ENCODE peak calls at places on chromosome 17, in seven cellular contexts. One of them, this sample, is unnamed.

GRCh38 chr17:2361361-2361760 is 24.1 kb downstream of the SGSM2 start:
- DNase-seq in esophagus squamous epithelium: no peak
- DNase-seq in transverse colon: no peak
- DNase-seq in tibial nerve: no peak
- DNase-seq in uterus: no peak
- DNase-seq in ovary: peak
- DNase-seq in right lobe of liver: no peak
- DNase-seq in this sample: no peak

GRCh38 chr17:3923466-3924190 is 7.4 kb upstream of the P2RX1 start:
- DNase-seq in right lobe of liver: no peak
- DNase-seq in uterus: no peak
- DNase-seq in esophagus squamous epithelium: no peak
- DNase-seq in transverse colon: no peak
- DNase-seq in tibial nerve: no peak
- DNase-seq in ovary: no peak
- DNase-seq in this sample: no peak

GRCh38 chr17:73017653-73018052 is 74.8 kb downstream of the SLC39A11 start:
- DNase-seq in tibial nerve: no peak
- DNase-seq in transverse colon: no peak
- DNase-seq in ovary: no peak
- DNase-seq in esophagus squamous epithelium: no peak
- DNase-seq in right lobe of liver: no peak
- DNase-seq in uterus: no peak
- DNase-seq in this sample: no peak

GRCh38 chr17:38464251-38464722 is 36.0 kb downstream of the ARHGAP23 start:
- DNase-seq in esophagus squamous epithelium: no peak
- DNase-seq in right lobe of liver: peak
- DNase-seq in ovary: peak
- DNase-seq in transverse colon: no peak
- DNase-seq in uterus: peak
- DNase-seq in tibial nerve: peak
- DNase-seq in this sample: no peak

GRCh38 chr17:83125515-83126274 is 46.3 kb downstream of the METRNL start:
- DNase-seq in esophagus squamous epithelium: no peak
- DNase-seq in transverse colon: peak
- DNase-seq in uterus: no peak
- DNase-seq in right lobe of liver: peak
- DNase-seq in ovary: no peak
- DNase-seq in tibial nerve: peak
- DNase-seq in this sample: peak

GRCh38 chr17:16980813-16981731 is 9.2 kb upstream of the TNFRSF13B start:
- DNase-seq in ovary: no peak
- DNase-seq in esophagus squamous epithelium: no peak
- DNase-seq in tibial nerve: no peak
- DNase-seq in transverse colon: peak
- DNase-seq in right lobe of liver: no peak
- DNase-seq in uterus: no peak
- DNase-seq in this sample: no peak

GRCh38 chr17:74165811-74166365 is 37.6 kb upstream of the RPL38 start:
- DNase-seq in ovary: no peak
- DNase-seq in uterus: no peak
- DNase-seq in tibial nerve: no peak
- DNase-seq in transverse colon: no peak
- DNase-seq in right lobe of liver: no peak
- DNase-seq in esophagus squamous epithelium: no peak
- DNase-seq in this sample: no peak

GRCh38 chr17:6019959-6020358 is 50.2 kb upstream of the WSCD1 start:
- DNase-seq in tibial nerve: no peak
- DNase-seq in ovary: no peak
- DNase-seq in transverse colon: no peak
- DNase-seq in esophagus squamous epithelium: no peak
- DNase-seq in uterus: no peak
- DNase-seq in right lobe of liver: no peak
- DNase-seq in this sample: no peak

GRCh38 chr17:67637901-67638641 is 79.7 kb upstream of the NOL11 start:
- DNase-seq in right lobe of liver: no peak
- DNase-seq in uterus: no peak
- DNase-seq in ovary: peak
- DNase-seq in transverse colon: peak
- DNase-seq in tibial nerve: no peak
- DNase-seq in esophagus squamous epithelium: no peak
- DNase-seq in this sample: peak

GRCh38 chr17:7557147-7557764 is 1.3 kb upstream of the TNFSF13 start:
- DNase-seq in transverse colon: peak
- DNase-seq in right lobe of liver: no peak
- DNase-seq in ovary: peak
- DNase-seq in tibial nerve: no peak
- DNase-seq in uterus: no peak
- DNase-seq in esophagus squamous epithelium: no peak
- DNase-seq in this sample: no peak

GRCh38 chr17:7989781-7990655 is 12.4 kb upstream of the GUCY2D start:
- DNase-seq in esophagus squamous epithelium: peak
- DNase-seq in transverse colon: peak
- DNase-seq in right lobe of liver: peak
- DNase-seq in uterus: peak
- DNase-seq in ovary: peak
- DNase-seq in tibial nerve: peak
- DNase-seq in this sample: peak

GRCh38 chr17:73891001-73891400 is 246.8 kb upstream of the SDK2 start:
- DNase-seq in ovary: no peak
- DNase-seq in right lobe of liver: no peak
- DNase-seq in uterus: no peak
- DNase-seq in transverse colon: no peak
- DNase-seq in esophagus squamous epithelium: no peak
- DNase-seq in tibial nerve: no peak
- DNase-seq in this sample: no peak

GRCh38 chr17:31494259-31495048 is 103.0 kb downstream of the RAB11FIP4 start:
- DNase-seq in right lobe of liver: no peak
- DNase-seq in transverse colon: peak
- DNase-seq in ovary: no peak
- DNase-seq in esophagus squamous epithelium: no peak
- DNase-seq in tibial nerve: no peak
- DNase-seq in uterus: no peak
- DNase-seq in this sample: peak

GRCh38 chr17:5049314-5049819 is 14.1 kb upstream of the SLC52A1 start:
- DNase-seq in right lobe of liver: no peak
- DNase-seq in transverse colon: peak
- DNase-seq in tibial nerve: no peak
- DNase-seq in uterus: no peak
- DNase-seq in esophagus squamous epithelium: no peak
- DNase-seq in ovary: no peak
- DNase-seq in this sample: no peak

GRCh38 chr17:66971730-66972441 is 7.4 kb downstream of the CACNG4 start:
- DNase-seq in transverse colon: no peak
- DNase-seq in uterus: no peak
- DNase-seq in tibial nerve: no peak
- DNase-seq in ovary: no peak
- DNase-seq in esophagus squamous epithelium: no peak
- DNase-seq in right lobe of liver: no peak
- DNase-seq in this sample: no peak

GRCh38 chr17:76196675-76197074 is 43.6 kb downstream of the RNF157 start:
- DNase-seq in transverse colon: peak
- DNase-seq in right lobe of liver: peak
- DNase-seq in tibial nerve: peak
- DNase-seq in ovary: no peak
- DNase-seq in uterus: peak
- DNase-seq in esophagus squamous epithelium: no peak
- DNase-seq in this sample: peak

GRCh38 chr17:74514632-74515035 is 16.6 kb downstream of the CD300LB start:
- DNase-seq in transverse colon: no peak
- DNase-seq in ovary: no peak
- DNase-seq in right lobe of liver: no peak
- DNase-seq in tibial nerve: no peak
- DNase-seq in esophagus squamous epithelium: no peak
- DNase-seq in uterus: no peak
- DNase-seq in this sample: peak

GRCh38 chr17:37458805-37459204 is 30.9 kb upstream of the DUSP14 start:
- DNase-seq in esophagus squamous epithelium: no peak
- DNase-seq in ovary: no peak
- DNase-seq in right lobe of liver: no peak
- DNase-seq in uterus: no peak
- DNase-seq in tibial nerve: no peak
- DNase-seq in transverse colon: no peak
- DNase-seq in this sample: no peak

GRCh38 chr17:39791296-39791992 is 53.7 kb downstream of the GRB7 start:
- DNase-seq in tibial nerve: no peak
- DNase-seq in ovary: no peak
- DNase-seq in transverse colon: no peak
- DNase-seq in right lobe of liver: no peak
- DNase-seq in uterus: no peak
- DNase-seq in esophagus squamous epithelium: no peak
- DNase-seq in this sample: no peak

GRCh38 chr17:39793473-39793872 is 55.7 kb downstream of the GRB7 start:
- DNase-seq in transverse colon: no peak
- DNase-seq in uterus: no peak
- DNase-seq in tibial nerve: no peak
- DNase-seq in ovary: no peak
- DNase-seq in right lobe of liver: no peak
- DNase-seq in esophagus squamous epithelium: no peak
- DNase-seq in this sample: no peak

GRCh38 chr17:39792523-39793221 is 54.9 kb downstream of the GRB7 start:
- DNase-seq in uterus: no peak
- DNase-seq in transverse colon: no peak
- DNase-seq in esophagus squamous epithelium: no peak
- DNase-seq in right lobe of liver: no peak
- DNase-seq in tibial nerve: no peak
- DNase-seq in ovary: no peak
- DNase-seq in this sample: no peak

GRCh38 chr17:39799395-39799794 is 61.7 kb downstream of the GRB7 start:
- DNase-seq in right lobe of liver: no peak
- DNase-seq in uterus: no peak
- DNase-seq in ovary: no peak
- DNase-seq in esophagus squamous epithelium: no peak
- DNase-seq in transverse colon: no peak
- DNase-seq in tibial nerve: no peak
- DNase-seq in this sample: no peak

GRCh38 chr17:39794249-39794970 is 56.7 kb downstream of the GRB7 start:
- DNase-seq in tibial nerve: no peak
- DNase-seq in right lobe of liver: no peak
- DNase-seq in uterus: no peak
- DNase-seq in esophagus squamous epithelium: no peak
- DNase-seq in transverse colon: peak
- DNase-seq in ovary: no peak
- DNase-seq in this sample: no peak
- TF ChIP-seq POLR2A in tibial nerve: no peak
- TF ChIP-seq POLR2A in right lobe of liver: no peak
- TF ChIP-seq POLR2A in uterus: no peak
- TF ChIP-seq POLR2A in esophagus squamous epithelium: no peak
- TF ChIP-seq POLR2A in transverse colon: no peak
- TF ChIP-seq POLR2A in ovary: no peak
- TF ChIP-seq POLR2A in this sample: no peak

GRCh38 chr17:9151091-9151490 is 129.8 kb downstream of the NTN1 start:
- DNase-seq in transverse colon: no peak
- DNase-seq in uterus: no peak
- DNase-seq in esophagus squamous epithelium: no peak
- DNase-seq in ovary: no peak
- DNase-seq in tibial nerve: no peak
- DNase-seq in right lobe of liver: no peak
- DNase-seq in this sample: peak
- H3K27ac ChIP-seq in transverse colon: peak
- H3K27ac ChIP-seq in uterus: no peak
- H3K27ac ChIP-seq in esophagus squamous epithelium: peak
- H3K27ac ChIP-seq in ovary: no peak
- H3K27ac ChIP-seq in tibial nerve: peak
- H3K27ac ChIP-seq in right lobe of liver: no peak
- H3K27ac ChIP-seq in this sample: peak

GRCh38 chr17:78120537-78120936 is 8.0 kb downstream of the TMC6 start:
- DNase-seq in esophagus squamous epithelium: no peak
- DNase-seq in tibial nerve: no peak
- DNase-seq in right lobe of liver: no peak
- DNase-seq in ovary: no peak
- DNase-seq in uterus: no peak
- DNase-seq in transverse colon: no peak
- DNase-seq in this sample: no peak

GRCh38 chr17:78122991-78123249 is 5.6 kb downstream of the TMC6 start:
- DNase-seq in esophagus squamous epithelium: no peak
- DNase-seq in tibial nerve: no peak
- DNase-seq in transverse colon: no peak
- DNase-seq in right lobe of liver: no peak
- DNase-seq in ovary: no peak
- DNase-seq in uterus: no peak
- DNase-seq in this sample: no peak

GRCh38 chr17:78122221-78122990 is 6.1 kb downstream of the TMC6 start:
- DNase-seq in uterus: no peak
- DNase-seq in ovary: no peak
- DNase-seq in esophagus squamous epithelium: no peak
- DNase-seq in transverse colon: no peak
- DNase-seq in right lobe of liver: no peak
- DNase-seq in tibial nerve: no peak
- DNase-seq in this sample: no peak

GRCh38 chr17:78120971-78121800 is 7.4 kb downstream of the TMC6 start:
- DNase-seq in right lobe of liver: no peak
- DNase-seq in transverse colon: peak
- DNase-seq in uterus: no peak
- DNase-seq in tibial nerve: no peak
- DNase-seq in esophagus squamous epithelium: no peak
- DNase-seq in ovary: no peak
- DNase-seq in this sample: no peak

DNA sequence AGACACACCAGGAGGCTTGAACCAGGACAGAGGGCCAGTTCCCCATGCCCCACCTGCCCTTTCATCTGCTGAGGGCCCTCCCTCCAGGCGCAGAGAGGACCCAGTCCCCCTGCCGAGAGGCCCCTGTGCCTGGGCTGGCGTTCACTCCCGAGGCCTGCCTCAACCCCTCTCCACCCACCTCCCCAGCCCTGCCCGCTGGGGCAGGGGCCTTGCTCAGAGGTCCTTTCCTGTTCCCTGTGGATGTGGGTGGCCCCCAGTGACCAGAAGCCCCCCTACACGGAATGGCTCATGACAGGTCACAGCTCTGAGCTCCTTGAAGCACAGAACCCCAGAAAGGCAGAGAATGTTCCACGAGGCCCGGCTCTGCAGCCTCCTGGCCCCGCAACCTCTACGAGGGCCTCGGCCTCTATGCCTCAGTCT is 6.7 kb downstream of the TMC6 start:
- DNase-seq in transverse colon: no peak
- DNase-seq in esophagus squamous epithelium: no peak
- DNase-seq in uterus: no peak
- DNase-seq in tibial nerve: no peak
- DNase-seq in right lobe of liver: no peak
- DNase-seq in ovary: no peak
- DNase-seq in this sample: no peak
- TF ChIP-seq POLR2A in transverse colon: no peak
- TF ChIP-seq POLR2A in esophagus squamous epithelium: no peak
- TF ChIP-seq POLR2A in uterus: no peak
- TF ChIP-seq POLR2A in tibial nerve: no peak
- TF ChIP-seq POLR2A in right lobe of liver: no peak
- TF ChIP-seq POLR2A in ovary: no peak
- TF ChIP-seq POLR2A in this sample: no peak

DNA sequence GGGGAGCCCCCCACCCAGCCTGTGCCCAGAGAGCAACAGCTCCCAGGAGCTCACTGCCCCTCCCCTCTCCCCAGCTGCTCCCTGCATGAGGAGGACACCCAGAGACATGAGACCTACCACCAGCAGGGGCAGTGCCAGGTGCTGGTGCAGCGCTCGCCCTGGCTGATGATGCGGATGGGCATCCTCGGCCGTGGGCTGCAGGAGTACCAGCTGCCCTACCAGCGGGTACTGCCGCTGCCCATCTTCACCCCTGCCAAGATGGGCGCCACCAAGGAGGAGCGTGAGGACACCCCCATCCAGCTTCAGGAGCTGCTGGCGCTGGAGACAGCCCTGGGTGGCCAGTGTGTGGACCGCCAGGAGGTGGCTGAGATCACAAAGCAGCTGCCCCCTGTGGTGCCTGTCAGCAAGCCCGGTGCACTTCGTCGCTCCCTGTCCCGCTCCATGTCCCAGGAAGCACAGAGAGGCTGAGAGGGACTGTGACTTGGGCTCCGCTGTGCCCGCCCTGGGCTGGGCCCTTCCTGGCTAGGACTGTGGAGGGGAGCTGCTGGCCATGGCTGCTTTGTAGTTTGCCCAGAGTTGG is 583 bp downstream of the TCAP start:
- DNase-seq in ovary: no peak
- DNase-seq in tibial nerve: no peak
- DNase-seq in esophagus squamous epithelium: no peak
- DNase-seq in transverse colon: no peak
- DNase-seq in uterus: no peak
- DNase-seq in right lobe of liver: no peak
- DNase-seq in this sample: no peak
- H3K27ac ChIP-seq in ovary: no peak
- H3K27ac ChIP-seq in tibial nerve: peak
- H3K27ac ChIP-seq in esophagus squamous epithelium: peak
- H3K27ac ChIP-seq in transverse colon: no peak
- H3K27ac ChIP-seq in uterus: peak
- H3K27ac ChIP-seq in right lobe of liver: no peak
- H3K27ac ChIP-seq in this sample: no peak